ENCODE peak calls at places on chromosome 5, in seven cellular contexts. M is NCI-H1048; D is iPS DF 19.7; K is activated CD8-positive, alpha-beta T cell treated with anti-CD3 and anti-CD28 coated beads, Interleukin-2, amount 10 ng/mL, durations not matched to agents 7 days and 5 days; N is activated naive CD8-positive, alpha-beta T cell treated with anti-CD3 and anti-CD28 coated beads, Interleukin-2, amount 50 U/mL, for 24 hours; P is endothelial cell; B is lower lobe of right lung. I is an unnamed sample.

GRCh38 chr5:135326296-135327240 is 72.5 kb downstream of the MACROH2A1 start:
- DNase-seq in P (no peak), M (no peak), D (no peak), K (no peak), B (no peak), N (no peak), I (no peak)

GRCh38 chr5:140214831-140215230 is 39.8 kb downstream of the CYSTM1 start:
- DNase-seq in D (no peak), K (no peak), B (peak; percentile 68), N (no peak), P (no peak), M (no peak), I (peak; percentile 87)

GRCh38 chr5:60346391-60346790 is 353.6 kb downstream of the DEPDC1B start:
- DNase-seq in M (no peak), K (no peak), D (no peak), B (no peak), P (no peak), N (no peak), I (no peak)

GRCh38 chr5:177487975-177488374 is 9.4 kb downstream of the PDLIM7 start:
- DNase-seq in D (no peak), P (no peak), M (no peak), K (no peak), N (no peak), B (no peak), I (no peak)

GRCh38 chr5:158013303-158013702 is 154.4 kb upstream of the CLINT1 start:
- DNase-seq in P (no peak), N (no peak), K (no peak), M (no peak), D (peak; percentile 67), B (no peak), I (no peak)

GRCh38 chr5:167555771-167556170 is 735.7 kb upstream of the WWC1 start:
- DNase-seq in M (no peak), N (no peak), B (no peak), D (no peak), K (no peak), P (no peak), I (peak; percentile 48)

GRCh38 chr5:77211013-77211690 is 672 bp downstream of the PDE8B start:
- DNase-seq in P (no peak), D (no peak), B (no peak), K (no peak), N (no peak), M (no peak), I (no peak)

GRCh38 chr5:157076558-157076957 is 17.6 kb upstream of the HAVCR1 start:
- DNase-seq in B (no peak), D (no peak), K (peak; percentile 44), N (no peak), P (no peak), M (no peak), I (peak; percentile 59)

GRCh38 chr5:14156611-14157493 is 13.7 kb downstream of the TRIO start:
- DNase-seq in B (no peak), K (no peak), D (no peak), M (no peak), N (no peak), P (no peak), I (peak; percentile 99)

GRCh38 chr5:66440202-66440680 is 156.0 kb upstream of the MAST4 start:
- DNase-seq in N (peak; percentile 6), D (no peak), P (no peak), B (no peak), M (no peak), K (no peak), I (peak; percentile 44)

GRCh38 chr5:17388717-17389116 is 109.3 kb upstream of the TAF11L2 start:
- DNase-seq in M (no peak), P (no peak), N (no peak), D (no peak), B (no peak), K (no peak), I (no peak)

GRCh38 chr5:135645781-135646180 is 67.0 kb upstream of the CXCL14 start:
- DNase-seq in D (no peak), K (no peak), P (no peak), M (no peak), B (no peak), N (no peak), I (no peak)

GRCh38 chr5:418681-419121 is 24.3 kb upstream of the EXOC3 start:
- DNase-seq in M (no peak), P (no peak), D (no peak), N (no peak), B (peak; percentile 38), K (no peak), I (peak; percentile 33)

GRCh38 chr5:7608772-7609171 is 212.8 kb downstream of the ADCY2 start:
- DNase-seq in B (no peak), N (no peak), K (no peak), D (no peak), P (no peak), M (no peak), I (no peak)

GRCh38 chr5:159345861-159346260 is 15.6 kb upstream of the IL12B start:
- DNase-seq in M (no peak), N (no peak), P (no peak), B (no peak), K (no peak), D (no peak), I (no peak)

GRCh38 chr5:2797981-2798380 is 46.5 kb upstream of the IRX2 start:
- DNase-seq in P (no peak), D (no peak), M (no peak), K (no peak), B (no peak), N (no peak), I (no peak)

GRCh38 chr5:179836225-179837019 is 15.7 kb downstream of the SQSTM1 start:
- DNase-seq in N (peak; percentile 45), B (no peak), P (no peak), D (no peak), K (peak; percentile 72), M (no peak), I (peak; percentile 41)

GRCh38 chr5:33888582-33888981 is 3.2 kb downstream of the ADAMTS12 start:
- DNase-seq in B (no peak), D (no peak), P (no peak), M (no peak), N (no peak), K (no peak), I (peak; percentile 60)

GRCh38 chr5:54844905-54845566 is 140.4 kb downstream of the ESM1 start:
- DNase-seq in P (no peak), B (no peak), N (no peak), M (no peak), K (no peak), D (no peak), I (peak; percentile 45)

GRCh38 chr5:135328128-135328687 is 70.8 kb downstream of the MACROH2A1 start:
- DNase-seq in M (no peak), P (no peak), D (no peak), N (no peak), K (no peak), B (no peak), I (no peak)

GRCh38 chr5:1494780-1495524 is 28.8 kb downstream of the LPCAT1 start:
- DNase-seq in B (peak; percentile 79), K (no peak), P (no peak), M (no peak), N (no peak), D (no peak), I (no peak)